ENCODE peak calls at places on chromosome 20, in ten cellular contexts. L is A673, C is mesendoderm, Q is AG04449, N is heart left ventricle, K is fibroblast of mammary gland, M is pancreas, S is psoas muscle, F is heart right ventricle, B is NB4. E is an unnamed sample.
A peak's percentile ranks its signal among the peaks of the same experiment; 100 is the strongest.

GRCh38 chr20:59938696-59939051 is 1.4 kb downstream of the PPP1R3D start:
- DNase-seq in L (no peak), C (no peak), Q (no peak), N (peak; percentile 21), K (peak; percentile 60), M (peak; percentile 65), S (peak; percentile 76), F (peak; percentile 28), B (peak; percentile 62), E (peak; percentile 47)

GRCh38 chr20:4956200-4956810 is 45.0 kb downstream of the SLC23A2 start:
- DNase-seq in L (peak; percentile 71), C (peak; percentile 62), Q (no peak), N (no peak), K (peak; percentile 75), M (no peak), S (no peak), F (no peak), B (peak; percentile 82), E (peak; percentile 63)

GRCh38 chr20:4560667-4561066 is 161.0 kb upstream of the PRND start:
- DNase-seq in L (no peak), C (no peak), Q (no peak), N (no peak), K (peak; percentile 55), M (no peak), S (no peak), F (no peak), B (no peak), E (peak; percentile 16)

GRCh38 chr20:60528141-60528540 is 569.9 kb downstream of the CDH26 start:
- DNase-seq in L (no peak), C (peak; percentile 8), Q (no peak), N (no peak), K (no peak), M (no peak), S (no peak), F (no peak), B (no peak), E (peak; percentile 5)

GRCh38 chr20:63067721-63068560 is 61.2 kb upstream of the BHLHE23 start:
- DNase-seq in L (no peak), C (no peak), Q (no peak), N (no peak), K (no peak), M (no peak), S (no peak), F (peak; percentile 3), B (no peak), E (no peak)

GRCh38 chr20:32231847-32232246 is 24.2 kb downstream of the POFUT1 start:
- DNase-seq in L (peak; percentile 46), C (no peak), Q (peak; percentile 17), N (no peak), K (no peak), M (no peak), S (no peak), F (no peak), B (peak; percentile 43), E (no peak)

GRCh38 chr20:6623989-6624388 is 143.5 kb upstream of the BMP2 start:
- DNase-seq in L (no peak), C (peak; percentile 90), Q (no peak), N (no peak), K (no peak), M (no peak), S (no peak), F (no peak), B (peak; percentile 98), E (no peak)

GRCh38 chr20:15327123-15327522 is 989.7 kb upstream of the FLRT3 start:
- DNase-seq in L (no peak), C (no peak), Q (no peak), N (no peak), K (no peak), M (no peak), S (no peak), F (no peak), B (no peak), E (no peak)

GRCh38 chr20:20366551-20366895 is 1.4 kb upstream of the INSM1 start:
- DNase-seq in L (no peak), C (no peak), Q (no peak), N (no peak), K (no peak), M (no peak), S (no peak), F (no peak), B (no peak), E (no peak)

GRCh38 chr20:20364016-20364746 is 3.7 kb upstream of the INSM1 start:
- DNase-seq in L (peak; percentile 35), C (peak; percentile 88), Q (no peak), N (no peak), K (no peak), M (no peak), S (no peak), F (no peak), B (no peak), E (no peak)

GRCh38 chr20:20363449-20364015 is 4.4 kb upstream of the INSM1 start:
- DNase-seq in L (no peak), C (peak; percentile 56), Q (no peak), N (no peak), K (no peak), M (no peak), S (no peak), F (no peak), B (no peak), E (no peak)

GRCh38 chr20:20365593-20365992 is 2.3 kb upstream of the INSM1 start:
- DNase-seq in L (no peak), C (no peak), Q (no peak), N (no peak), K (no peak), M (no peak), S (no peak), F (no peak), B (no peak), E (no peak)

DNA sequence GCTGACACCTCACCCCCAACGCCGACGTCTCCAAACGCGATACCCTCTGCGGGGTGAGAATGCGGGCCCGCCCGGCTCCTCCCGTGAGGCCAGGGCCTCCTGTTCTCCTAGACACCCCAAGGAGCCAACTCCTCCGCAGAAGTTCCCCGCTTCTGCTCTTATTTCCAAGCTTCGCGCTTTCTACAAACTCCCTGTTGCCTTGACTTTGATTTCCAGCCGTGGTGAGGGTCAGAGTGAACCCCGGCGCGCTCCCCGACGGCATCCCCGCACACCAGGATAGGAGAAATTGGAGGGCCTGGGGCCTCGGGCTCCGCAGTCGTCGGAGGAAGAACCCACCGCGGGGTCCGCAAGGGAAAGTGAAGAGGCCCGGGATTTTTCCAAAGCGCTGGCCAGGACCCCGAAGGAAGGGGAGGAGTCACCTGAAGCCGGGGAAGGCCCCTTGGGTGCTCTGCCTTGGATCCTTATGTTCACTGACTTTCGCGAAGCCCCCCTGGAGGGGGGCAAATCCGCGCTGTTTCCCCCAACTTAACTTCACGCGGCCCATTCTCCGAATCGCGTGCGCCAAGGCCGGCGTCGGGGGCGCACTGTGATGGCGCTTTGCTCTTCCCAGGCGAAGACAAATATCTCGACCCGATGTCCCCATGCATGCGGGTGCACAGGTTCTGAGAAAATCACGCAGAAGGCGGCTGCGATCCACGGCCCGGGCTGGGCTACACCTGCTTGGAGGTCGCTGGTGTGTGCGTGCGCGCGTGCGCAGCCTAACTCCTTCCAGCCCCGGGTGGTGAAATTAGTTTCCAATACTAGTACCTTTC is 3.0 kb upstream of the INSM1 start:
- DNase-seq in L (no peak), C (no peak), Q (no peak), N (no peak), K (no peak), M (no peak), S (no peak), F (no peak), B (no peak), E (no peak)
- H3K4me3 ChIP-seq in L (no peak overlapping the region), C (no peak overlapping the region), Q (no peak overlapping the region), N (no peak overlapping the region), K (no peak overlapping the region), M (no peak overlapping the region), S (no peak overlapping the region), F (no peak overlapping the region), B (no peak overlapping the region), E (no peak overlapping the region)

GRCh38 chr20:48080583-48080982 is 295.3 kb upstream of the SULF2 start:
- DNase-seq in L (no peak), C (no peak), Q (no peak), N (no peak), K (no peak), M (no peak), S (no peak), F (no peak), B (no peak), E (no peak)

GRCh38 chr20:48076772-48077171 is 291.5 kb upstream of the SULF2 start:
- DNase-seq in L (no peak), C (no peak), Q (no peak), N (no peak), K (no peak), M (no peak), S (no peak), F (no peak), B (no peak), E (no peak)

GRCh38 chr20:48076247-48076646 is 291.0 kb upstream of the SULF2 start:
- DNase-seq in L (no peak), C (no peak), Q (no peak), N (no peak), K (no peak), M (no peak), S (no peak), F (no peak), B (no peak), E (no peak)

GRCh38 chr20:48075591-48076174 is 290.4 kb upstream of the SULF2 start:
- DNase-seq in L (no peak), C (no peak), Q (no peak), N (no peak), K (no peak), M (no peak), S (no peak), F (no peak), B (peak; percentile 12), E (peak; percentile 11)

DNA sequence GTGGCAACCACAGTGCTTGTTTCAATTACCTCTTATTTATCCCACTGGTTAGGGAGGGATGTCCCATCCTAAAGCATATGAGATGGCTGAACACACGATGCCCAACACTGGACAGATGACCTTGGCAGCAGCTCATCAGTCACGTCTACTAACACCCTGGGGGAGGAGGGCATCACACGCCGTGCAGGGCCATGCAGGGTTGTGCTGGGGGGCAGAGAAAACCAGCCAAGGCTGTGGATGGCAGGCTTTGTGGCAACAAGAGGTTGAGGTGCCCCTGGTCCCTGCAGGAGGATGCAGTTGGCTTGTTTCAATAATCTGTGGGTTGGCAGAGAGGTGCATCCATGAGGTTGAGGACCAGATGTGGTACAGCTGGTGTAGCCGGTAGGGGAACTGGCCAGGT is 293.7 kb upstream of the SULF2 start:
- DNase-seq in L (no peak), C (no peak), Q (no peak), N (no peak), K (no peak), M (no peak), S (no peak), F (no peak), B (no peak), E (no peak)
- H3K4me3 ChIP-seq in L (no peak overlapping the region), C (no peak overlapping the region), Q (no peak overlapping the region), N (no peak overlapping the region), K (no peak overlapping the region), M (no peak overlapping the region), S (no peak overlapping the region), F (no peak overlapping the region), B (no peak overlapping the region), E (no peak overlapping the region)

DNA sequence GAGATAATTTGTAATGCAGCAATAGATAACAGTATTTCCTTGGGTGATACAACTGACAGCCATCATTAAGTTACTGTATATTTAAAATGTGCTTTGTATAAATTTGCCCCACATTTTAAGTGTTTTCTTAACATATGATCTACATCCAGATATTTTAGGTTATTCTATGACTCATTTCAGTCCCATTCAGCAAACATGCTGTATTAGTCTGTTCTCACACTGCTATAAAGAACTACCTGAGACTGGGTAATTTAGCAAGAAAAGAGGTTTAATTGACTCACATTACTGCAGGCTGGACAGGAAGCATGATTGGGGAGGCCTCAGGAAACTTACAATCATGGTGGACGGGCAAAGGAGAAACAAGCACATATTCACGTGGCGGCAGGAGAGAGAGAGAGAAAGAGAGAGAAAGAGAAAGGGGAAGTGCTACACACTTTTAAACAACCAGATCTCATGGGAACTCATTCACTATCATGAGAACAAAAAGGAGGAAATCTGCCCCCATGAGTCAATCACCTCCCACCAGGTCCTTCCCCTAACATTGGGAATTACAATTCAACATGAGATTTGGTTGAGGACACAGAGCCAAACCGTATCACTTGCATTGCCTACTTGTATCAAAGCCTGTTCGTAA is 9.6 kb upstream of the CHD6 start:
- DNase-seq in L (peak; percentile 38), C (no peak), Q (no peak), N (no peak), K (no peak), M (no peak), S (no peak), F (no peak), B (peak; percentile 59), E (no peak)
- H3K4me3 ChIP-seq in L (no peak overlapping the region), C (no peak overlapping the region), Q (no peak overlapping the region), N (no peak overlapping the region), K (no peak overlapping the region), M (no peak overlapping the region), S (no peak overlapping the region), F (no peak overlapping the region), B (no peak overlapping the region), E (no peak overlapping the region)

DNA sequence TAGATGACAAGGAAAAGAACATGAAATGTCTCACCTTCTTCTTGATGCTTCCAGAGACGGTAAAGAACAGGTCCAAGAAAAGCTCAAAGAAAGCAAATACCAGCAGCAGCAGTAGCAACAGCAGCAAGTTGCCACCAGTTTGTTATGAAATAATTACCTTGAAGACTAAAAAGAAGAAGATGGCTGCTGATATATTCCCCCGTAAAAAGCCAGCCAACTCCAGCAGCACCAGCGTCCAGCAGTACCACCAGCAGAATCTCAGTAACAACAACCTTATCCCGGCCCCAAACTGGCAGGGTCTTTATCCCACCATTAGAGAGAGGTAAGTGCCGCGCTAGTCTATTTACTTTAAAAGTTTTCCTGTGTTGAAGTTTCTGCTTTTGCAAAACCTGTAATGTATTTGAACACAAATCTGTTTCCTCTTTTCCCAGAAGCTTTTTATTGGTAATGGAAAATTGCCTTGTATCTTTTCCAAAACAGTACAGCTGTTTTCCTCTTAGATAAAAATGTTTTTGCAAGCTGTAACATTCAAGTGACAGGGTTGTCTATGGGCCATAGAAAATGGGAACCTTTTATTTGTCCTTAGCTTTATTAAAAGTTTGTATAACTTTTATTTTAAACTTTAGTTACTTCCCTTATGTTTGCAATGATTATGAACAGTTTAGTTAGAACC is 723 bp downstream of the BTBD3 start:
- DNase-seq in L (no peak), C (no peak), Q (no peak), N (no peak), K (no peak), M (no peak), S (no peak), F (no peak), B (no peak), E (no peak)
- H3K4me3 ChIP-seq in L (no peak overlapping the region), C (no peak overlapping the region), Q (peak overlapping the region; percentile 26), N (peak overlapping the region; percentile 66), K (no peak overlapping the region), M (peak overlapping the region; percentile 33), S (peak overlapping the region; percentile 57), F (peak overlapping the region; percentile 4), B (no peak overlapping the region), E (peak overlapping the region; percentile 20)

E was measured in AG10803.